ENCODE peak calls at places on chromosomes 1 and 21, in four cellular contexts. S is occipital lobe; V is activated naive CD4-positive, alpha-beta T cell; X is head of caudate nucleus. R is an unnamed sample.
A peak's percentile ranks its signal among the peaks of the same experiment; 100 is the strongest.

GRCh38 chr1:9909222-9910046 is 635 bp downstream of the CTNNBIP1 start:
- DNase-seq in S (no peak), V (no peak), X (no peak), R (no peak)

GRCh38 chr1:29136463-29136915 is 12.8 kb upstream of the TMEM200B start:
- DNase-seq in S (no peak), V (no peak), X (no peak), R (peak; percentile 86)

GRCh38 chr1:43536196-43536863 is 5.6 kb downstream of the PTPRF start:
- DNase-seq in S (no peak), V (no peak), X (no peak), R (no peak)

GRCh38 chr1:185401019-185401418 is 84.0 kb upstream of the IVNS1ABP start:
- DNase-seq in S (no peak), V (no peak), X (no peak), R (no peak)

GRCh38 chr1:41366428-41367101 is 5.3 kb downstream of the FOXO6 start:
- DNase-seq in S (no peak), V (no peak), X (peak; percentile 43), R (peak; percentile 54)

GRCh38 chr21:19999369-20000272 is 998.6 kb upstream of the NCAM2 start:
- DNase-seq in S (no peak), V (no peak), X (no peak), R (no peak)

GRCh38 chr1:94555091-94555490 is 13.5 kb upstream of the F3 start:
- DNase-seq in S (no peak), V (no peak), X (no peak), R (no peak)

GRCh38 chr1:37325010-37325409 is 149.4 kb upstream of the ZC3H12A start:
- DNase-seq in S (peak; percentile 20), V (no peak), X (peak; percentile 55), R (peak; percentile 31)

GRCh38 chr1:215052656-215053055 is 29.9 kb upstream of the KCNK2 start:
- DNase-seq in S (no peak), V (no peak), X (no peak), R (no peak)

GRCh38 chr1:51303751-51304196 is 26.6 kb downstream of the TTC39A start:
- DNase-seq in S (no peak), V (no peak), X (no peak), R (peak; percentile 37)

GRCh38 chr1:25700124-25700523 is 83.5 kb downstream of the MAN1C1 start:
- DNase-seq in S (no peak), V (no peak), X (no peak), R (peak; percentile 45)

GRCh38 chr1:182092336-182092735 is 30.8 kb upstream of the ZNF648 start:
- DNase-seq in S (no peak), V (no peak), X (no peak), R (no peak)

GRCh38 chr1:49163041-49163440 is 386.4 kb upstream of the BEND5 start:
- DNase-seq in S (no peak), V (no peak), X (no peak), R (no peak)

GRCh38 chr1:40064797-40065492 is 24.4 kb downstream of the CAP1 start:
- DNase-seq in S (no peak), V (no peak), X (no peak), R (no peak)

GRCh38 chr1:161439280-161440232 is 65.7 kb upstream of the FCGR2A start:
- DNase-seq in S (no peak), V (no peak), X (no peak), R (no peak)

GRCh38 chr1:56424744-56425493 is 154.4 kb downstream of the PLPP3 start:
- DNase-seq in S (no peak), V (no peak), X (no peak), R (no peak)

GRCh38 chr1:14732726-14733052 is 134.2 kb downstream of the KAZN start:
- DNase-seq in S (no peak), V (no peak), X (no peak), R (no peak)

R was measured in posterior cingulate gyrus.